ENCODE peak calls at places on chromosomes 12 and 14, in four cellular contexts. One of them, this sample, is unnamed.

GRCh38 chr12:70645494-70646317 is 8.5 kb upstream of the PTPRB start:
- DNase-seq in K562: peak
- DNase-seq in SK-N-SH: no peak
- DNase-seq in HepG2: peak
- DNase-seq in this sample: no peak

GRCh38 chr12:55717397-55718007 is 1.7 kb downstream of the BLOC1S1 start:
- DNase-seq in K562: peak
- DNase-seq in SK-N-SH: no peak
- DNase-seq in HepG2: no peak
- DNase-seq in this sample: no peak

GRCh38 chr12:113407931-113408585 is 4.4 kb upstream of the SDS start:
- DNase-seq in K562: no peak
- DNase-seq in SK-N-SH: no peak
- DNase-seq in HepG2: no peak
- DNase-seq in this sample: no peak

GRCh38 chr14:55388160-55388559 is 23.5 kb downstream of the ATG14 start:
- DNase-seq in K562: no peak
- DNase-seq in SK-N-SH: no peak
- DNase-seq in HepG2: no peak
- DNase-seq in this sample: no peak

GRCh38 chr12:122844366-122844971 is 9.2 kb downstream of the HIP1R start:
- DNase-seq in K562: no peak
- DNase-seq in SK-N-SH: peak
- DNase-seq in HepG2: no peak
- DNase-seq in this sample: no peak

GRCh38 chr14:99274346-99275221 is 2.6 kb upstream of the BCL11B start:
- DNase-seq in K562: peak
- DNase-seq in SK-N-SH: peak
- DNase-seq in HepG2: peak
- DNase-seq in this sample: no peak

GRCh38 chr12:50232206-50232605 is 51.1 kb downstream of the LIMA1 start:
- DNase-seq in K562: no peak
- DNase-seq in SK-N-SH: no peak
- DNase-seq in HepG2: no peak
- DNase-seq in this sample: no peak

GRCh38 chr14:64082837-64083236 is 211.3 kb downstream of the ESR2 start:
- DNase-seq in K562: no peak
- DNase-seq in SK-N-SH: no peak
- DNase-seq in HepG2: no peak
- DNase-seq in this sample: no peak

GRCh38 chr12:25769076-25769945 is 189.2 kb upstream of the RASSF8 start:
- DNase-seq in K562: no peak
- DNase-seq in SK-N-SH: no peak
- DNase-seq in HepG2: no peak
- DNase-seq in this sample: no peak

GRCh38 chr12:69732088-69732487 is 6.6 kb upstream of the RAB3IP start:
- DNase-seq in K562: no peak
- DNase-seq in SK-N-SH: no peak
- DNase-seq in HepG2: no peak
- DNase-seq in this sample: no peak

GRCh38 chr12:91007531-91008290 is 2.9 kb upstream of the EPYC start:
- DNase-seq in K562: no peak
- DNase-seq in SK-N-SH: no peak
- DNase-seq in HepG2: no peak
- DNase-seq in this sample: peak

GRCh38 chr14:101409006-101409543 is 152.2 kb upstream of the DIO3 start:
- DNase-seq in K562: no peak
- DNase-seq in SK-N-SH: no peak
- DNase-seq in HepG2: no peak
- DNase-seq in this sample: no peak

GRCh38 chr12:4116251-4117111 is 157.1 kb upstream of the CCND2 start:
- DNase-seq in K562: no peak
- DNase-seq in SK-N-SH: no peak
- DNase-seq in HepG2: peak
- DNase-seq in this sample: no peak

DNA sequence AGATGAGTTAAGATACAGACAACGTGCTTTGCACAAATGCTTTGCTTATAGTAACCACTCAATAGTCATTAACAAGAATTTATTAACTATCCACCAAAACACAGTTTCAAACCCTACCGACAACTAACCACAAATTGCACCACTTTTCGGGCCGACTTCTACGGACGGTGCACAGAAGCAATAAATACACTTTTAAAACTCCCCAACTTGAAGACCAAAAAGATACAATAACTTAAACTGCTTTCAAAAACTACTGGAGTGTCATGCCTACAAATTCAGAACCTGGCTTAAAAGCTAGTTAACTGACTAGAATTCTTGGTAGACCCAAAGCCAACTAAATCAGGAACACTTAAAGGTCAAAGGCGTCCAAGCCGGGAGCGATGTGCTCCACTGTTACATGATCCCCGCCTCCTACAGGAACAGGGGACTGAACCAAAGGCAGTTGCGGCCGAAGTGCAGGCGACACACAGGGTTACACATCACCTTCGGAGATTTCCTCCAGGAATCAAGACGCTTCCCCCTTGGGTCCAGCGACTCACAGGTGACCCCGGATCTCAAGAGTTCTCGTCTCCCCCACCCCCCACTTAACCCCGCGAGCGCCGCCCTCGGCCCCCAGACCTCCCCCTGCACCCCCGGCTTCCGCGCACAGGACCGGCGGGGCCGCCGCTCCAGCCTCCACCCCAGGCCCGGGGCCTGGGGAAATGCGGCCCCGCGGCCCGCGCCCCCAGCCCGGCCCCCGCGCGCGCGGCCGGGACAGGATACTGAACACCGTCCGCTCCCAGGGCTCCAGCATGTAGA is 507 bp downstream of the SPTSSA start:
- DNase-seq in K562: peak
- DNase-seq in SK-N-SH: no peak
- DNase-seq in HepG2: peak
- DNase-seq in this sample: no peak
- TF ChIP-seq REST in K562: no peak
- TF ChIP-seq REST in SK-N-SH: no peak
- TF ChIP-seq REST in HepG2: peak
- TF ChIP-seq REST in this sample: no peak

GRCh38 chr12:125330645-125331341 is 265.6 kb downstream of the AACS start:
- DNase-seq in K562: peak
- DNase-seq in SK-N-SH: peak
- DNase-seq in HepG2: peak
- DNase-seq in this sample: no peak
- TF ChIP-seq GABPA in K562: no peak
- TF ChIP-seq GABPA in SK-N-SH: no peak
- TF ChIP-seq GABPA in HepG2: no peak
- TF ChIP-seq GABPA in this sample: no peak

DNA sequence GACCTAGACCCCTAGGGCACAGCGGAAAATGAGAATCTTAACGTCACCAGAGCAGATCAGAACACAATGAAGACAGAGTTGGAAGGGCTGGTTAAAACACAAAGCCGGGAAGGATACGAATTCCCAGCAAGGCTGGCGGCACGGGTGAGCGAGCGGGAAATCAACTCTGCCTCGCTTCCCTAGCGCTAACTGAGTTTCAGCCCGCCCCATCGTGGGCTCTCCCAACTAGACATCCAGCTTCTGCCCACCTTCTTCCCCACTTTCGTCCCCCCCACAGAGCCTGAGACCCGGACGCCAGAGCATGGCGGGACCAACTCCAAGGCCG is 377 bp downstream of the CCNT1 start:
- DNase-seq in K562: no peak
- DNase-seq in SK-N-SH: no peak
- DNase-seq in HepG2: no peak
- DNase-seq in this sample: no peak
- H3K9ac ChIP-seq in K562: peak
- H3K9ac ChIP-seq in SK-N-SH: peak
- H3K9ac ChIP-seq in HepG2: peak
- H3K9ac ChIP-seq in this sample: peak

GRCh38 chr14:92121207-92121669 is 268 bp downstream of the NDUFB1 start:
- DNase-seq in K562: peak
- DNase-seq in SK-N-SH: no peak
- DNase-seq in HepG2: peak
- DNase-seq in this sample: no peak
- TF ChIP-seq REST in K562: no peak
- TF ChIP-seq REST in SK-N-SH: no peak
- TF ChIP-seq REST in HepG2: no peak
- TF ChIP-seq REST in this sample: no peak

GRCh38 chr14:58106446-58106845 is 45.6 kb downstream of the ARMH4 start:
- DNase-seq in K562: no peak
- DNase-seq in SK-N-SH: no peak
- DNase-seq in HepG2: no peak
- DNase-seq in this sample: no peak

GRCh38 chr14:58107041-58107440 is 45.0 kb downstream of the ARMH4 start:
- DNase-seq in K562: no peak
- DNase-seq in SK-N-SH: no peak
- DNase-seq in HepG2: no peak
- DNase-seq in this sample: no peak

GRCh38 chr14:58108717-58109116 is 43.3 kb downstream of the ARMH4 start:
- DNase-seq in K562: no peak
- DNase-seq in SK-N-SH: no peak
- DNase-seq in HepG2: no peak
- DNase-seq in this sample: no peak

GRCh38 chr14:58107947-58108552 is 44.0 kb downstream of the ARMH4 start:
- DNase-seq in K562: peak
- DNase-seq in SK-N-SH: peak
- DNase-seq in HepG2: peak
- DNase-seq in this sample: no peak

GRCh38 chr14:58104808-58105207 is 47.2 kb downstream of the ARMH4 start:
- DNase-seq in K562: no peak
- DNase-seq in SK-N-SH: no peak
- DNase-seq in HepG2: no peak
- DNase-seq in this sample: no peak
- TF ChIP-seq GABPA in K562: no peak
- TF ChIP-seq GABPA in SK-N-SH: no peak
- TF ChIP-seq GABPA in HepG2: no peak
- TF ChIP-seq GABPA in this sample: no peak

GRCh38 chr14:75429562-75429961 is 1.7 kb downstream of the JDP2 start:
- DNase-seq in K562: no peak
- DNase-seq in SK-N-SH: no peak
- DNase-seq in HepG2: no peak
- DNase-seq in this sample: no peak
- H3K9ac ChIP-seq in K562: no peak
- H3K9ac ChIP-seq in SK-N-SH: no peak
- H3K9ac ChIP-seq in HepG2: peak
- H3K9ac ChIP-seq in this sample: no peak